ENCODE peak calls at places on chromosome 15, in ten cellular contexts. One of them, this sample, is unnamed.

GRCh38 chr15:48178612-48178931 is 477 bp upstream of the MYEF2 start:
- DNase-seq in right cardiac atrium: no peak
- DNase-seq in AG10803: no peak
- DNase-seq in Panc1: no peak
- DNase-seq in GM23248: peak; percentile 1
- DNase-seq in fibroblast of mammary gland: no peak
- DNase-seq in heart left ventricle: no peak
- DNase-seq in Karpas-422: no peak
- DNase-seq in HCT116: no peak
- DNase-seq in CD8-positive, alpha-beta T cell: no peak
- DNase-seq in this sample: no peak

GRCh38 chr15:77753238-77753873 is 120.6 kb upstream of the LINGO1 start:
- DNase-seq in HCT116: no peak
- DNase-seq in Panc1: no peak
- DNase-seq in right cardiac atrium: no peak
- DNase-seq in Karpas-422: peak; percentile 63
- DNase-seq in heart left ventricle: no peak
- DNase-seq in AG10803: no peak
- DNase-seq in GM23248: peak; percentile 45
- DNase-seq in CD8-positive, alpha-beta T cell: no peak
- DNase-seq in fibroblast of mammary gland: peak; percentile 6
- DNase-seq in this sample: peak; percentile 22

GRCh38 chr15:65275728-65276126 is 11.0 kb downstream of the PARP16 start:
- DNase-seq in right cardiac atrium: no peak
- DNase-seq in Panc1: no peak
- DNase-seq in HCT116: no peak
- DNase-seq in AG10803: no peak
- DNase-seq in Karpas-422: no peak
- DNase-seq in heart left ventricle: no peak
- DNase-seq in fibroblast of mammary gland: peak; percentile 45
- DNase-seq in CD8-positive, alpha-beta T cell: no peak
- DNase-seq in GM23248: peak; percentile 40
- DNase-seq in this sample: no peak

GRCh38 chr15:27747997-27748396 is 351.1 kb downstream of the OCA2 start:
- DNase-seq in right cardiac atrium: no peak
- DNase-seq in Karpas-422: no peak
- DNase-seq in heart left ventricle: no peak
- DNase-seq in HCT116: no peak
- DNase-seq in Panc1: no peak
- DNase-seq in GM23248: no peak
- DNase-seq in AG10803: no peak
- DNase-seq in fibroblast of mammary gland: no peak
- DNase-seq in CD8-positive, alpha-beta T cell: no peak
- DNase-seq in this sample: no peak

GRCh38 chr15:33093234-33093633 is 101.3 kb downstream of the FMN1 start:
- DNase-seq in HCT116: no peak
- DNase-seq in Karpas-422: no peak
- DNase-seq in heart left ventricle: no peak
- DNase-seq in right cardiac atrium: no peak
- DNase-seq in fibroblast of mammary gland: no peak
- DNase-seq in AG10803: no peak
- DNase-seq in CD8-positive, alpha-beta T cell: no peak
- DNase-seq in GM23248: no peak
- DNase-seq in Panc1: no peak
- DNase-seq in this sample: no peak

GRCh38 chr15:70437882-70438331 is 325.5 kb downstream of the UACA start:
- DNase-seq in Karpas-422: no peak
- DNase-seq in CD8-positive, alpha-beta T cell: no peak
- DNase-seq in Panc1: no peak
- DNase-seq in heart left ventricle: no peak
- DNase-seq in AG10803: peak; percentile 5
- DNase-seq in GM23248: peak; percentile 41
- DNase-seq in right cardiac atrium: no peak
- DNase-seq in fibroblast of mammary gland: peak; percentile 20
- DNase-seq in HCT116: no peak
- DNase-seq in this sample: no peak

GRCh38 chr15:91022832-91023129 is 387 bp upstream of the VPS33B start:
- DNase-seq in right cardiac atrium: no peak
- DNase-seq in fibroblast of mammary gland: no peak
- DNase-seq in Panc1: no peak
- DNase-seq in GM23248: no peak
- DNase-seq in Karpas-422: no peak
- DNase-seq in CD8-positive, alpha-beta T cell: no peak
- DNase-seq in HCT116: no peak
- DNase-seq in heart left ventricle: no peak
- DNase-seq in AG10803: no peak
- DNase-seq in this sample: no peak

GRCh38 chr15:99016680-99017321 is 9.2 kb upstream of the PGPEP1L start:
- DNase-seq in HCT116: no peak
- DNase-seq in Panc1: peak; percentile 50
- DNase-seq in fibroblast of mammary gland: peak; percentile 81
- DNase-seq in heart left ventricle: no peak
- DNase-seq in Karpas-422: no peak
- DNase-seq in CD8-positive, alpha-beta T cell: no peak
- DNase-seq in GM23248: peak; percentile 84
- DNase-seq in right cardiac atrium: peak; percentile 44
- DNase-seq in AG10803: peak; percentile 88
- DNase-seq in this sample: peak; percentile 25

GRCh38 chr15:65952425-65953053 is 83.2 kb downstream of the RAB11A start:
- DNase-seq in AG10803: peak; percentile 45
- DNase-seq in fibroblast of mammary gland: peak; percentile 59
- DNase-seq in GM23248: peak; percentile 65
- DNase-seq in Karpas-422: peak; percentile 55
- DNase-seq in CD8-positive, alpha-beta T cell: no peak
- DNase-seq in right cardiac atrium: peak; percentile 66
- DNase-seq in heart left ventricle: no peak
- DNase-seq in Panc1: no peak
- DNase-seq in HCT116: no peak
- DNase-seq in this sample: no peak

GRCh38 chr15:38299216-38299615 is 46.6 kb downstream of the SPRED1 start:
- DNase-seq in HCT116: no peak
- DNase-seq in AG10803: peak; percentile 47
- DNase-seq in CD8-positive, alpha-beta T cell: no peak
- DNase-seq in GM23248: peak; percentile 55
- DNase-seq in right cardiac atrium: no peak
- DNase-seq in Panc1: no peak
- DNase-seq in fibroblast of mammary gland: peak; percentile 91
- DNase-seq in heart left ventricle: no peak
- DNase-seq in Karpas-422: no peak
- DNase-seq in this sample: no peak

GRCh38 chr15:51129513-51130197 is 34.9 kb upstream of the TNFAIP8L3 start:
- DNase-seq in HCT116: no peak
- DNase-seq in GM23248: no peak
- DNase-seq in heart left ventricle: no peak
- DNase-seq in fibroblast of mammary gland: no peak
- DNase-seq in right cardiac atrium: no peak
- DNase-seq in CD8-positive, alpha-beta T cell: no peak
- DNase-seq in Panc1: no peak
- DNase-seq in AG10803: no peak
- DNase-seq in Karpas-422: no peak
- DNase-seq in this sample: no peak

GRCh38 chr15:88255496-88256171 is 905 bp downstream of the NTRK3 start:
- DNase-seq in Panc1: no peak
- DNase-seq in HCT116: no peak
- DNase-seq in right cardiac atrium: peak; percentile 71
- DNase-seq in fibroblast of mammary gland: peak; percentile 8
- DNase-seq in CD8-positive, alpha-beta T cell: no peak
- DNase-seq in AG10803: peak; percentile 43
- DNase-seq in GM23248: peak; percentile 82
- DNase-seq in Karpas-422: no peak
- DNase-seq in heart left ventricle: no peak
- DNase-seq in this sample: no peak
- H3K4me3 ChIP-seq in Panc1: no peak overlapping the region
- H3K4me3 ChIP-seq in HCT116: no peak overlapping the region
- H3K4me3 ChIP-seq in right cardiac atrium: peak overlapping the region; percentile 55
- H3K4me3 ChIP-seq in fibroblast of mammary gland: no peak overlapping the region
- H3K4me3 ChIP-seq in CD8-positive, alpha-beta T cell: no peak overlapping the region
- H3K4me3 ChIP-seq in AG10803: peak overlapping the region; percentile 50
- H3K4me3 ChIP-seq in GM23248: peak overlapping the region; percentile 53
- H3K4me3 ChIP-seq in Karpas-422: no peak overlapping the region
- H3K4me3 ChIP-seq in heart left ventricle: no peak overlapping the region
- H3K4me3 ChIP-seq in this sample: peak overlapping the region; percentile 43

GRCh38 chr15:39792025-39792893 is 9.6 kb upstream of the FSIP1 start:
- DNase-seq in Panc1: no peak
- DNase-seq in HCT116: no peak
- DNase-seq in heart left ventricle: no peak
- DNase-seq in right cardiac atrium: no peak
- DNase-seq in GM23248: no peak
- DNase-seq in Karpas-422: no peak
- DNase-seq in CD8-positive, alpha-beta T cell: no peak
- DNase-seq in fibroblast of mammary gland: peak; percentile 46
- DNase-seq in AG10803: no peak
- DNase-seq in this sample: no peak
- H3K4me3 ChIP-seq in Panc1: no peak overlapping the region
- H3K4me3 ChIP-seq in HCT116: no peak overlapping the region
- H3K4me3 ChIP-seq in heart left ventricle: no peak overlapping the region
- H3K4me3 ChIP-seq in right cardiac atrium: no peak overlapping the region
- H3K4me3 ChIP-seq in GM23248: no peak overlapping the region
- H3K4me3 ChIP-seq in Karpas-422: no peak overlapping the region
- H3K4me3 ChIP-seq in CD8-positive, alpha-beta T cell: no peak overlapping the region
- H3K4me3 ChIP-seq in fibroblast of mammary gland: no peak overlapping the region
- H3K4me3 ChIP-seq in AG10803: no peak overlapping the region
- H3K4me3 ChIP-seq in this sample: no peak overlapping the region

GRCh38 chr15:31227954-31228542 is 98.6 kb upstream of the KLF13 start:
- DNase-seq in right cardiac atrium: no peak
- DNase-seq in heart left ventricle: no peak
- DNase-seq in HCT116: no peak
- DNase-seq in CD8-positive, alpha-beta T cell: no peak
- DNase-seq in Karpas-422: peak; percentile 86
- DNase-seq in fibroblast of mammary gland: no peak
- DNase-seq in Panc1: no peak
- DNase-seq in GM23248: no peak
- DNase-seq in AG10803: no peak
- DNase-seq in this sample: no peak
- H3K4me3 ChIP-seq in right cardiac atrium: no peak overlapping the region
- H3K4me3 ChIP-seq in heart left ventricle: no peak overlapping the region
- H3K4me3 ChIP-seq in HCT116: no peak overlapping the region
- H3K4me3 ChIP-seq in CD8-positive, alpha-beta T cell: no peak overlapping the region
- H3K4me3 ChIP-seq in Karpas-422: peak overlapping the region; percentile 68
- H3K4me3 ChIP-seq in fibroblast of mammary gland: no peak overlapping the region
- H3K4me3 ChIP-seq in Panc1: no peak overlapping the region
- H3K4me3 ChIP-seq in GM23248: no peak overlapping the region
- H3K4me3 ChIP-seq in AG10803: no peak overlapping the region
- H3K4me3 ChIP-seq in this sample: no peak overlapping the region

GRCh38 chr15:76286231-76286879 is 24.9 kb downstream of the ETFA start:
- DNase-seq in CD8-positive, alpha-beta T cell: peak; percentile 35
- DNase-seq in fibroblast of mammary gland: peak; percentile 12
- DNase-seq in right cardiac atrium: no peak
- DNase-seq in Karpas-422: no peak
- DNase-seq in heart left ventricle: no peak
- DNase-seq in Panc1: no peak
- DNase-seq in HCT116: no peak
- DNase-seq in AG10803: peak; percentile 29
- DNase-seq in GM23248: peak; percentile 33
- DNase-seq in this sample: no peak
- H3K4me3 ChIP-seq in CD8-positive, alpha-beta T cell: peak overlapping the region; percentile 34
- H3K4me3 ChIP-seq in fibroblast of mammary gland: no peak overlapping the region
- H3K4me3 ChIP-seq in right cardiac atrium: no peak overlapping the region
- H3K4me3 ChIP-seq in Karpas-422: no peak overlapping the region
- H3K4me3 ChIP-seq in heart left ventricle: no peak overlapping the region
- H3K4me3 ChIP-seq in Panc1: no peak overlapping the region
- H3K4me3 ChIP-seq in HCT116: no peak overlapping the region
- H3K4me3 ChIP-seq in AG10803: peak overlapping the region; percentile 5
- H3K4me3 ChIP-seq in GM23248: peak overlapping the region; percentile 4
- H3K4me3 ChIP-seq in this sample: no peak overlapping the region

GRCh38 chr15:63669074-63669473 is 71.9 kb downstream of the FBXL22 start:
- DNase-seq in fibroblast of mammary gland: no peak
- DNase-seq in CD8-positive, alpha-beta T cell: no peak
- DNase-seq in right cardiac atrium: no peak
- DNase-seq in GM23248: no peak
- DNase-seq in Panc1: no peak
- DNase-seq in Karpas-422: no peak
- DNase-seq in HCT116: no peak
- DNase-seq in AG10803: no peak
- DNase-seq in heart left ventricle: no peak
- DNase-seq in this sample: no peak

GRCh38 chr15:63663906-63664305 is 66.7 kb downstream of the FBXL22 start:
- DNase-seq in GM23248: no peak
- DNase-seq in Panc1: no peak
- DNase-seq in AG10803: no peak
- DNase-seq in HCT116: no peak
- DNase-seq in CD8-positive, alpha-beta T cell: no peak
- DNase-seq in Karpas-422: no peak
- DNase-seq in fibroblast of mammary gland: no peak
- DNase-seq in right cardiac atrium: no peak
- DNase-seq in heart left ventricle: no peak
- DNase-seq in this sample: no peak

GRCh38 chr15:63672775-63673174 is 75.6 kb downstream of the FBXL22 start:
- DNase-seq in heart left ventricle: no peak
- DNase-seq in Panc1: no peak
- DNase-seq in AG10803: no peak
- DNase-seq in fibroblast of mammary gland: no peak
- DNase-seq in CD8-positive, alpha-beta T cell: no peak
- DNase-seq in right cardiac atrium: no peak
- DNase-seq in HCT116: no peak
- DNase-seq in Karpas-422: no peak
- DNase-seq in GM23248: no peak
- DNase-seq in this sample: no peak

GRCh38 chr15:63672369-63672768 is 75.2 kb downstream of the FBXL22 start:
- DNase-seq in HCT116: no peak
- DNase-seq in CD8-positive, alpha-beta T cell: peak; percentile 12
- DNase-seq in Karpas-422: no peak
- DNase-seq in AG10803: no peak
- DNase-seq in heart left ventricle: no peak
- DNase-seq in GM23248: no peak
- DNase-seq in right cardiac atrium: no peak
- DNase-seq in fibroblast of mammary gland: no peak
- DNase-seq in Panc1: no peak
- DNase-seq in this sample: no peak

DNA sequence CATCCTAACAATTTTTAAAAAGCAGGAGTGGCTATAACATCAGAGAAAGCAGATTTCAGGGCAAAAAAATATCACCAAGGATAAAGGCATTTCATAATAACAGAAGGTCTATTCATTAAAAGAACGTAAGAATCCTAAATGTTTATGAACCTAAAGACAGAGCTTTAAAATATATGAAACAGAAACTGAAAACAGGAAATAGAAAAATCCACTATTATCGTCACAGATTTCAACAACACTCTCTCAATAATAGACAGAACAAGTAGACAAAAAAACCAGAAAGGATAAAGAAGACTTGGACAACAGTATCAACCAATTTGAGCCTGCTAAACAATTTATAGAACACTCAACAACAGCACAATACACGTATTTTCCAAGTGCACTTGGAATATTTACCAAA is 71.4 kb downstream of the FBXL22 start:
- DNase-seq in CD8-positive, alpha-beta T cell: no peak
- DNase-seq in heart left ventricle: no peak
- DNase-seq in Karpas-422: no peak
- DNase-seq in AG10803: no peak
- DNase-seq in right cardiac atrium: no peak
- DNase-seq in GM23248: no peak
- DNase-seq in Panc1: no peak
- DNase-seq in fibroblast of mammary gland: no peak
- DNase-seq in HCT116: no peak
- DNase-seq in this sample: no peak
- H3K4me3 ChIP-seq in CD8-positive, alpha-beta T cell: peak overlapping the region; percentile 4
- H3K4me3 ChIP-seq in heart left ventricle: no peak overlapping the region
- H3K4me3 ChIP-seq in Karpas-422: peak overlapping the region; percentile 11
- H3K4me3 ChIP-seq in AG10803: no peak overlapping the region
- H3K4me3 ChIP-seq in right cardiac atrium: no peak overlapping the region
- H3K4me3 ChIP-seq in GM23248: no peak overlapping the region
- H3K4me3 ChIP-seq in Panc1: no peak overlapping the region
- H3K4me3 ChIP-seq in fibroblast of mammary gland: no peak overlapping the region
- H3K4me3 ChIP-seq in HCT116: no peak overlapping the region
- H3K4me3 ChIP-seq in this sample: no peak overlapping the region

This sample was measured in heart right ventricle.